ENCODE peak calls at places on chromosome X, in five cellular contexts. Q is GM23338, T is transverse colon, C is breast epithelium, Z is H1. K is an unnamed sample.

GRCh38 chrX:11364835-11365234 is 71.6 kb downstream of the AMELX start:
- DNase-seq in Q (no peak), T (no peak), C (no peak), Z (no peak), K (no peak)

GRCh38 chrX:54891573-54891972 is 29.1 kb upstream of the TRO start:
- DNase-seq in Q (peak; percentile 46), T (peak; percentile 19), C (no peak), Z (no peak), K (no peak)

GRCh38 chrX:150790021-150790420 is 96.8 kb downstream of the MTMR1 start:
- DNase-seq in Q (no peak), T (no peak), C (no peak), Z (no peak), K (no peak)

GRCh38 chrX:44036336-44036735 is 63.1 kb upstream of the NDP start:
- DNase-seq in Q (no peak), T (no peak), C (no peak), Z (no peak), K (no peak)

GRCh38 chrX:39907964-39908616 is 189.7 kb downstream of the BCOR start:
- DNase-seq in Q (no peak), T (peak; percentile 32), C (no peak), Z (no peak), K (no peak)

GRCh38 chrX:30751497-30751896 is 98.3 kb downstream of the GK start:
- DNase-seq in Q (no peak), T (no peak), C (no peak), Z (no peak), K (no peak)

GRCh38 chrX:55057691-55058249 is 17.1 kb upstream of the PAGE2B start:
- DNase-seq in Q (peak; percentile 44), T (no peak), C (no peak), Z (peak; percentile 32), K (no peak)

GRCh38 chrX:118360429-118361125 is 14.7 kb downstream of the WDR44 start:
- DNase-seq in Q (peak; percentile 31), T (no peak), C (no peak), Z (no peak), K (no peak)

GRCh38 chrX:101759000-101759399 is 99.3 kb upstream of the ARMCX2 start:
- DNase-seq in Q (peak; percentile 83), T (no peak), C (no peak), Z (peak; percentile 45), K (no peak)

GRCh38 chrX:118631586-118631985 is 95.8 kb upstream of the IL13RA1 start:
- DNase-seq in Q (no peak), T (no peak), C (no peak), Z (no peak), K (no peak)

GRCh38 chrX:53433651-53434639 is at the start of gene HSD17B10:
- DNase-seq in Q (peak; percentile 96), T (peak; percentile 92), C (peak; percentile 82), Z (peak; percentile 83), K (no peak)

GRCh38 chrX:30085571-30085970 is 129.8 kb upstream of the MAGEB2 start:
- DNase-seq in Q (no peak), T (no peak), C (no peak), Z (no peak), K (no peak)

GRCh38 chrX:103398321-103398937 is 22.1 kb downstream of the BEX3 start:
- DNase-seq in Q (no peak), T (no peak), C (no peak), Z (no peak), K (no peak)

GRCh38 chrX:129649268-129650182 is 5.2 kb downstream of the APLN start:
- DNase-seq in Q (no peak), T (no peak), C (no peak), Z (no peak), K (peak; percentile 60)

GRCh38 chrX:39624166-39624565 is 473.6 kb downstream of the BCOR start:
- DNase-seq in Q (no peak), T (no peak), C (no peak), Z (no peak), K (no peak)

GRCh38 chrX:118495958-118496762 is 545 bp downstream of the DOCK11 start:
- DNase-seq in Q (peak; percentile 42), T (peak; percentile 62), C (peak; percentile 48), Z (peak; percentile 49), K (no peak)

GRCh38 chrX:50756276-50756675 is 57.7 kb downstream of the SHROOM4 start:
- DNase-seq in Q (no peak), T (no peak), C (no peak), Z (no peak), K (no peak)

GRCh38 chrX:23667239-23668177 is at the start of gene PRDX4:
- DNase-seq in Q (peak; percentile 69), T (peak; percentile 90), C (peak; percentile 86), Z (peak; percentile 78), K (no peak)
- H3K27ac ChIP-seq in Q (no peak within 1 kb of the TSS), T (peak within 1 kb of the TSS; percentile 86), C (peak within 1 kb of the TSS; percentile 84), Z (peak within 1 kb of the TSS; percentile 58), K (peak within 1 kb of the TSS; percentile 65)

GRCh38 chrX:71365356-71365875 is 741 bp upstream of the TAF1 start:
- DNase-seq in Q (no peak), T (no peak), C (no peak), Z (no peak), K (no peak)
- TF ChIP-seq POLR2AphosphoS5 in Q (no peak), T (no peak), C (no peak), Z (no peak), K (no peak)

GRCh38 chrX:91434351-91435168 is at the start of gene PABPC5:
- DNase-seq in Q (peak; percentile 76), T (peak; percentile 57), C (peak; percentile 61), Z (peak; percentile 79), K (no peak)

GRCh38 chrX:91435465-91435864 is 826 bp downstream of the PABPC5 start:
- DNase-seq in Q (peak; percentile 3), T (no peak), C (no peak), Z (no peak), K (no peak)
- H3K4me3 ChIP-seq in Q (peak overlapping the region; percentile 60), T (peak overlapping the region; percentile 35), C (peak overlapping the region; percentile 44), Z (no peak overlapping the region), K (peak overlapping the region; percentile 51)

DNA sequence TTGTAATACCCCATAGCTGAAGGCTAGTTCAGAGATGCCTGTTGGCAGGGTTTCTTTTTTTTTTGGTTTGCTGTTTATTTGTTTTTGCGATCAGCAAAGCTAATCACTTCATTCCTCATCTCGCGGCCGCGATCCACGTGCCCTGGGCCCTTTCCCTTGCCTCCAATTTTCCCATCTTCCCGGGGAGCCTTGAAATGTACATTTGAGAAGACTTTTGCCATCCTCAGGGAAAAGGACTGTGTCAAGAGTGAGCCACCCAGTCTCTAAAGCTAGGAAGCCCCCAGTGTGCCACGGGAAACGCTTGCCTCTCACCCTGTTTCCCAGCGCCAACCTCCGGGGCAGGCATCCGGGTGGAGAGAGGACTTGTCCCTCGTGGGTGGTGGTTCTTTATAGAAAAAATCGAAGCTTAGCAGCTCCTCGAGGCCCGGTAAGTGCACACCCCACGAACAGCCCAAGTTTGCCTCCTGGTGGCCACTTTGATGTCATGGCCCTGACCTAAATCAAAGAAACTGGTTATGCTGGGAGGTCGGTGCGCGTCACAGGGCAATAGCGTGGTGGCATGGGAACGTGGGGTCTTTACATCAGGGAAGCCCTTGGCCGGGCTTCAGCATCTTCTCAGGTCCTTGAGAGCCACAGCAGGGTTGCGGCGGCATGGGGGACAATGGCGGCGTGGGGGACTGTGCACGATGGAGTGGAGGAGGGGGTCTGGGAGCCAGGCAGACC is 42.0 kb downstream of the MAP7D3 start:
- DNase-seq in Q (peak; percentile 57), T (peak; percentile 45), C (no peak), Z (no peak), K (no peak)
- H3K27ac ChIP-seq in Q (peak overlapping the region; percentile 69), T (peak overlapping the region; percentile 82), C (peak overlapping the region; percentile 55), Z (no peak overlapping the region), K (peak overlapping the region; percentile 57)

DNA sequence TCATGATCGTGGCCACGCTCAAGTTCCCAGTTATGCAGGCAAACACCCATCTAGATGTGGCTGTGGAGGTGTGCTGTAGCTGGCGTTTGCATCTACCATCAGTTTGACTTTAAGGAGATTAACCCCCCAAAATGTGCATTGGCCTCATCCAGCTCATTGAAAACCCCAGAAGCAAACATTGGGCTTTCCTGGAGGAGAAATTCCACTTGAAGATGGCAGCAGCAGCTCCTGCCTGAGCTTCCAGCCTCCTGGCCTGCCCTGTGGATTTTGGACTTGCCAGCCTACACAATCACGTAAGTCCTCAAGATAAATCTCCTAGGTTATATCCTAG is 30.2 kb upstream of the SLC25A6 start:
- DNase-seq in Q (no peak), T (no peak), C (no peak), Z (no peak), K (no peak)
- TF ChIP-seq POLR2AphosphoS5 in Q (no peak), T (no peak), C (no peak), Z (no peak), K (no peak)

GRCh38 chrX:116241001-116241400 is 70.5 kb downstream of the AGTR2 start:
- DNase-seq in Q (no peak), T (no peak), C (no peak), Z (no peak), K (no peak)
- H3K4me3 ChIP-seq in Q (no peak overlapping the region), T (no peak overlapping the region), C (no peak overlapping the region), Z (no peak overlapping the region), K (no peak overlapping the region)

GRCh38 chrX:110965409-110965808 is 130.6 kb upstream of the PAK3 start:
- DNase-seq in Q (no peak), T (no peak), C (no peak), Z (no peak), K (no peak)
- H3K27ac ChIP-seq in Q (peak overlapping the region; percentile 87), T (no peak overlapping the region), C (no peak overlapping the region), Z (no peak overlapping the region), K (no peak overlapping the region)

GRCh38 chrX:154401045-154401799 is 3.0 kb downstream of the RPL10 start:
- DNase-seq in Q (peak; percentile 46), T (no peak), C (no peak), Z (no peak), K (no peak)
- TF ChIP-seq POLR2AphosphoS5 in Q (peak; percentile 75), T (no peak), C (no peak), Z (peak; percentile 99), K (no peak)